ENCODE peak calls at places on chromosomes 5 and 9, in five cellular contexts. G is tibial nerve, Z is gastrocnemius medialis, Q is esophagus squamous epithelium, M is A549. C is an unnamed sample.

GRCh38 chr5:308672-309271 is 12.7 kb upstream of the AHRR start:
- DNase-seq in Z (no peak), M (peak; percentile 29), G (no peak), Q (no peak), C (no peak)

GRCh38 chr9:108056805-108057386 is 567.3 kb upstream of the KLF4 start:
- DNase-seq in Z (no peak), M (peak; percentile 54), G (no peak), Q (no peak), C (no peak)

GRCh38 chr9:122518841-122519240 is at the start of gene OR1J4:
- DNase-seq in G (no peak), Z (no peak), Q (no peak), M (no peak), C (no peak)

GRCh38 chr9:75941577-75942311 is 51.3 kb downstream of the PCSK5 start:
- DNase-seq in M (no peak), Z (no peak), Q (no peak), G (no peak), C (no peak)

GRCh38 chr9:91580136-91580535 is 156.5 kb upstream of the NFIL3 start:
- DNase-seq in G (no peak), Z (no peak), Q (no peak), M (no peak), C (no peak)

GRCh38 chr5:8826491-8826890 is 719.4 kb downstream of the SEMA5A start:
- DNase-seq in Q (no peak), Z (no peak), G (no peak), M (no peak), C (no peak)

GRCh38 chr9:132977626-132978450 is 656 bp upstream of the GFI1B start:
- DNase-seq in G (peak; percentile 33), Z (no peak), M (peak; percentile 83), Q (no peak), C (no peak)

GRCh38 chr5:146240951-146241350 is 37.5 kb downstream of the RBM27 start:
- DNase-seq in Z (no peak), M (no peak), Q (no peak), G (no peak), C (no peak)

GRCh38 chr5:128470663-128471062 is 67.4 kb downstream of the FBN2 start:
- DNase-seq in G (no peak), Q (no peak), M (no peak), Z (no peak), C (no peak)

GRCh38 chr5:57494104-57495098 is 11.8 kb upstream of the ACTBL2 start:
- DNase-seq in Q (peak; percentile 3), M (peak; percentile 54), G (no peak), Z (no peak), C (peak; percentile 79)

GRCh38 chr5:176545737-176546509 is 3.2 kb upstream of the CDHR2 start:
- DNase-seq in Z (no peak), Q (no peak), G (no peak), M (no peak), C (no peak)

GRCh38 chr5:76608833-76609232 is 14.4 kb downstream of the F2RL2 start:
- DNase-seq in M (no peak), Z (no peak), G (no peak), Q (no peak), C (no peak)

GRCh38 chr5:7146886-7147285 is 249.1 kb upstream of the ADCY2 start:
- DNase-seq in Z (no peak), M (no peak), G (no peak), Q (no peak), C (no peak)

GRCh38 chr5:87900419-87900818 is 368.2 kb downstream of the TMEM161B start:
- DNase-seq in Z (no peak), M (no peak), G (no peak), Q (no peak), C (no peak)

GRCh38 chr9:91182429-91182828 is 179.3 kb downstream of the AUH start:
- DNase-seq in M (no peak), G (no peak), Q (no peak), Z (peak; percentile 68), C (no peak)

GRCh38 chr9:137952976-137953666 is 75.5 kb downstream of the CACNA1B start:
- DNase-seq in Z (no peak), M (no peak), G (no peak), Q (no peak), C (no peak)

GRCh38 chr9:115944166-115944948 is 209.2 kb upstream of the PAPPA start:
- DNase-seq in G (peak; percentile 72), Z (peak; percentile 75), M (peak; percentile 88), Q (peak; percentile 3), C (peak; percentile 94)

GRCh38 chr9:77981332-77981731 is 50.3 kb downstream of the GNAQ start:
- DNase-seq in Z (peak; percentile 16), Q (no peak), M (no peak), G (no peak), C (peak; percentile 25)

GRCh38 chr9:6506571-6506970 is 93.6 kb downstream of the UHRF2 start:
- DNase-seq in Z (no peak), Q (no peak), G (no peak), M (no peak), C (no peak)

GRCh38 chr9:93125331-93125894 is 8.6 kb downstream of the NINJ1 start:
- DNase-seq in Q (no peak), G (no peak), Z (peak; percentile 5), M (no peak), C (peak; percentile 79)

GRCh38 chr9:109014267-109015025 is 1.1 kb upstream of the CTNNAL1 start:
- DNase-seq in Z (no peak), G (no peak), Q (no peak), M (no peak), C (no peak)

GRCh38 chr5:76604838-76605237 is 18.4 kb downstream of the F2RL2 start:
- DNase-seq in Z (no peak), M (no peak), Q (no peak), G (no peak), C (no peak)

GRCh38 chr5:179758905-179759304 is 26.3 kb downstream of the MAML1 start:
- DNase-seq in Q (no peak), G (no peak), Z (no peak), M (no peak), C (no peak)

GRCh38 chr5:120544043-120544442 is 79.9 kb downstream of the PRR16 start:
- DNase-seq in Z (no peak), Q (no peak), G (no peak), M (no peak), C (no peak)

GRCh38 chr5:85428426-85428934 is 1043.8 kb upstream of the EDIL3 start:
- DNase-seq in Z (no peak), G (no peak), M (no peak), Q (no peak), C (no peak)

GRCh38 chr5:142924135-142924883 is 154.1 kb downstream of the ARHGAP26 start:
- DNase-seq in M (peak; percentile 13), G (no peak), Q (no peak), Z (no peak), C (no peak)

GRCh38 chr5:5456858-5457257 is 34.4 kb downstream of the ICE1 start:
- DNase-seq in Q (no peak), M (no peak), G (no peak), Z (no peak), C (no peak)

DNA sequence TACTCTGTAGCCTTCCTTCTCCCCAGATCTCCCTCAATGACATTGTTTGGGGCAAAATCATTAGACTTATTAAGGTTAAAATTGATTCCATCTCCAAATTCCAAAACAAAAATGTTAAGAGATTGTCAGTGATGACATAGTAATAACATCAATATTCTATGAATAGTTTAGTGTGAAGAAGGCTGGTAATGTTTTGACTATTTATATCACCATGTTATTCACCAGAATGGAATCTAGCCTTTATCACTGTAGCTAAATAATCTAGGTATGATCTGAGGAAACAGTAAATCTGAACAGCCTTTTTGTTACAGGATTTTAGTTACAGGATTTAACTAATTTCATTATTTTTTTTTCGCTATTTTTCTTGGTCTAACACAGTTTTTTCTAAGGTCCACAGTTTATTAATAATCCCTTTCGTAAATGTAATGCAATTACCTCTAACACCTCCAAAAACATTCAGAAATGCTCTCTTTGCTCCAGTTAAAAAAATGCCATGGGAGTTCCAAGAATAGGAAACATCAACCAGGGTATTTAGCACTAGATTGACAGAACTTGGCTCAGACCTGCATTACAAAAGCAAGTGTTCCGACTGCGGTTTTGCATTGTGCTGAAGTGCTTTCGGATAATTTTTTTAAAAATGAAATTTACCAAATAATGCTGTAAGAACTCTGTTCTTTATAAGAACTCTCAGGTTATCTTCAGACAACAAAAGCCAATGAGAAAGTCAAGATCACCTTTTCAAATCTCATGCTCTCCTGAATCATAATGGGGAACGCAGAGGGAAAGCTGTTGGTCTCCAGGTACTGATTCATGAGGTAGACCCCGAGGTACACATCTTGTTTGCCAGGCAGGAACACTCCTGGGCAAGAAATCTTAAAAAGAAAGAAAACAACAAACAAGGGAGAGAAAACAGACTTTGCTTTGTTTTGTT is 664 bp upstream of the PLPP6 start:
- DNase-seq in Q (no peak), Z (no peak), G (no peak), M (no peak), C (no peak)
- H3K4me3 ChIP-seq in Q (peak overlapping the region; percentile 84), Z (peak overlapping the region; percentile 87), G (peak overlapping the region; percentile 98), M (peak overlapping the region; percentile 84), C (peak overlapping the region; percentile 71)

DNA sequence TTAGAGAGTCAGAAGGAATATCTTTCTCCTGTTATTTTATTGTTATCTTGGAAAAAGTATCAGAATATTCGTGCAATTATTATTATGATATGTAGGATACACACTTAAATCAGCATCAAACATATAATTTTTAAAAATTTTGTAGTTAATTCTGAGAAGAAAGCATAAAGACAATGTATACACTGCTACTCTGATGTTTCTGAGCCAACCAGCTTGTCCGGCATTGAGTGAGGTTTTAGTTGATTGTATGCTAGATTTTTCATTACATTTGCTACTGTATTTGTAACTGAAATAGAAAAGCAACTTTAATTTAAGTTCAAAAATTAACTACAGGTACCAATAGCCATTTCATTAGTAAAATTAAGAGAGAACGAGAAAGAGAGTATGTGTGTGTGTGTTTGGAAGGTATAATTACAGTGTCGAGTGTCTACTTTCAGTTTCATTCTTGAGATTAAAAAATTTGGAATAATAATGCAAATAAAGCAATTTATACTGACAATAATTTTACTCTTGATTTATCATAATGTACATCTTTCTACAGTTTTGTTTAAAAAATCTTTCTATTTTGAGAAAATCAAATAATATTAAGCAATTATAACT is 160.4 kb upstream of the CDH12 start:
- DNase-seq in Q (no peak), M (no peak), Z (no peak), G (no peak), C (no peak)
- H3K4me3 ChIP-seq in Q (peak overlapping the region; percentile 32), M (peak overlapping the region; percentile 31), Z (no peak overlapping the region), G (peak overlapping the region; percentile 36), C (no peak overlapping the region)

DNA sequence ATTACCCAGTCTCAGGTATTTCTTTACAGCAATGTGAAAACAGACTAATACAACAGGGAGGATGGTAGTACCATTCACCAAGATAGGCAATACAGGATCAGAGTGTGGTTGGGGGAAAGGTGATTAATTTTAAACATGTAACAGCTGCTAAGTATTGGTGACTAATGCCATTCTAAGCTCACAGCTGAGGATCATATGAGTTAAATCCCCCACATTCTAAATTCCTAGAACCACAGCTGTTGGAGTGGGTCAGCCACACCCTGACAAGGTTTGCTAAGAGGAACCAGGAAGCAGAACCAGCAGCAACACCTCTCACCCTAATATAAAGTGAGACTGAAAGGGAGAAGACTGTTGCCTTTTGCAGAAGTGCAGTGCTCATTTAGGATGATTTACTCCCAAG is 24.8 kb downstream of the HSPB3 start:
- DNase-seq in M (no peak), Z (no peak), G (no peak), Q (no peak), C (no peak)
- H3K4me3 ChIP-seq in M (no peak overlapping the region), Z (no peak overlapping the region), G (no peak overlapping the region), Q (no peak overlapping the region), C (no peak overlapping the region)

GRCh38 chr9:3012245-3012644 is 168.3 kb upstream of the PUM3 start:
- DNase-seq in Z (no peak), Q (no peak), M (no peak), G (no peak), C (no peak)
- H3K4me3 ChIP-seq in Z (no peak overlapping the region), Q (no peak overlapping the region), M (no peak overlapping the region), G (no peak overlapping the region), C (no peak overlapping the region)

GRCh38 chr9:72362118-72362531 is 2.9 kb downstream of the ZFAND5 start:
- DNase-seq in G (no peak), Q (no peak), Z (no peak), M (no peak), C (no peak)
- H3K4me3 ChIP-seq in G (peak overlapping the region; percentile 87), Q (peak overlapping the region; percentile 97), Z (peak overlapping the region; percentile 90), M (peak overlapping the region; percentile 91), C (peak overlapping the region; percentile 7)

C was measured in lower leg skin.